ENCODE peak calls at places on chromosomes 16 and 17, in five cellular contexts. L is SK-N-SH, P is GM12891, J is GM12878, V is GM12892. D is an unnamed sample.

GRCh38 chr16:79347176-79347715 is 253.3 kb downstream of the MAF start:
- DNase-seq in J (no peak), L (no peak), V (no peak), P (no peak), D (peak; percentile 48)

GRCh38 chr16:727291-727977 is 528 bp downstream of the HAGHL start:
- DNase-seq in J (no peak), P (no peak), V (no peak), L (peak; percentile 64), D (no peak)

GRCh38 chr16:65070831-65071230 is 51.0 kb downstream of the CDH11 start:
- DNase-seq in V (no peak), L (peak; percentile 15), J (no peak), P (no peak), D (peak; percentile 27)

GRCh38 chr17:45246861-45247428 is 14.9 kb downstream of the SPATA32 start:
- DNase-seq in P (peak; percentile 73), L (peak; percentile 92), J (no peak), V (no peak), D (no peak)

GRCh38 chr17:30345527-30346075 is 11.7 kb upstream of the TMIGD1 start:
- DNase-seq in L (no peak), V (no peak), P (no peak), J (no peak), D (no peak)

GRCh38 chr16:351804-352520 is 561 bp downstream of the AXIN1 start:
- DNase-seq in P (no peak), J (no peak), V (no peak), L (no peak), D (no peak)

GRCh38 chr17:50633683-50634082 is 998 bp upstream of the ABCC3 start:
- DNase-seq in L (no peak), J (no peak), P (no peak), V (no peak), D (no peak)

GRCh38 chr17:65385726-65386125 is 175.7 kb downstream of the AXIN2 start:
- DNase-seq in L (no peak), J (no peak), V (no peak), P (no peak), D (no peak)

GRCh38 chr17:17084317-17084835 is 42.1 kb downstream of the MPRIP start:
- DNase-seq in V (no peak), J (no peak), P (no peak), L (no peak), D (no peak)

GRCh38 chr16:51994597-51994996 is 552.3 kb downstream of the TOX3 start:
- DNase-seq in J (no peak), V (no peak), P (no peak), L (no peak), D (no peak)
- TF ChIP-seq TAF1 in J (no peak), V (no peak), P (no peak), L (no peak), D (no peak)

GRCh38 chr17:35748979-35749378 is 4.1 kb downstream of the GAS2L2 start:
- DNase-seq in P (no peak), V (no peak), J (no peak), L (no peak), D (no peak)

GRCh38 chr17:35752945-35753764 is at the start of gene GAS2L2:
- DNase-seq in P (no peak), V (no peak), J (no peak), L (no peak), D (no peak)

GRCh38 chr17:35749560-35750412 is 3.3 kb downstream of the GAS2L2 start:
- DNase-seq in V (no peak), J (no peak), P (no peak), L (peak; percentile 68), D (no peak)

GRCh38 chr17:35750526-35751395 is 2.3 kb downstream of the GAS2L2 start:
- DNase-seq in V (no peak), J (no peak), P (no peak), L (peak; percentile 34), D (no peak)

GRCh38 chr17:35752471-35752870 is 568 bp downstream of the GAS2L2 start:
- DNase-seq in P (no peak), J (no peak), L (no peak), V (no peak), D (no peak)
- TF ChIP-seq TAF1 in P (no peak), J (no peak), L (no peak), V (no peak), D (no peak)

GRCh38 chr17:8650119-8650499 is 19.6 kb upstream of the MYH10 start:
- DNase-seq in J (no peak), L (no peak), V (no peak), P (no peak), D (no peak)

GRCh38 chr17:8649157-8650118 is 18.9 kb upstream of the MYH10 start:
- DNase-seq in P (no peak), V (no peak), L (no peak), J (no peak), D (no peak)

GRCh38 chr17:8644507-8644902 is 14.0 kb upstream of the MYH10 start:
- DNase-seq in P (no peak), J (no peak), L (no peak), V (no peak), D (no peak)

GRCh38 chr17:8643855-8644506 is 13.5 kb upstream of the MYH10 start:
- DNase-seq in P (no peak), J (no peak), L (no peak), V (no peak), D (no peak)

GRCh38 chr17:8647202-8647601 is 16.7 kb upstream of the MYH10 start:
- DNase-seq in P (no peak), V (no peak), J (no peak), L (no peak), D (no peak)
- TF ChIP-seq TAF1 in P (no peak), V (no peak), J (no peak), L (no peak), D (no peak)

GRCh38 chr17:13017623-13018462 is at the start of gene ELAC2:
- DNase-seq in P (peak; percentile 93), J (peak; percentile 88), V (peak; percentile 95), L (peak; percentile 97), D (peak; percentile 95)

GRCh38 chr17:13014801-13015200 is 3.0 kb downstream of the ELAC2 start:
- DNase-seq in V (no peak), P (no peak), J (no peak), L (no peak), D (no peak)

DNA sequence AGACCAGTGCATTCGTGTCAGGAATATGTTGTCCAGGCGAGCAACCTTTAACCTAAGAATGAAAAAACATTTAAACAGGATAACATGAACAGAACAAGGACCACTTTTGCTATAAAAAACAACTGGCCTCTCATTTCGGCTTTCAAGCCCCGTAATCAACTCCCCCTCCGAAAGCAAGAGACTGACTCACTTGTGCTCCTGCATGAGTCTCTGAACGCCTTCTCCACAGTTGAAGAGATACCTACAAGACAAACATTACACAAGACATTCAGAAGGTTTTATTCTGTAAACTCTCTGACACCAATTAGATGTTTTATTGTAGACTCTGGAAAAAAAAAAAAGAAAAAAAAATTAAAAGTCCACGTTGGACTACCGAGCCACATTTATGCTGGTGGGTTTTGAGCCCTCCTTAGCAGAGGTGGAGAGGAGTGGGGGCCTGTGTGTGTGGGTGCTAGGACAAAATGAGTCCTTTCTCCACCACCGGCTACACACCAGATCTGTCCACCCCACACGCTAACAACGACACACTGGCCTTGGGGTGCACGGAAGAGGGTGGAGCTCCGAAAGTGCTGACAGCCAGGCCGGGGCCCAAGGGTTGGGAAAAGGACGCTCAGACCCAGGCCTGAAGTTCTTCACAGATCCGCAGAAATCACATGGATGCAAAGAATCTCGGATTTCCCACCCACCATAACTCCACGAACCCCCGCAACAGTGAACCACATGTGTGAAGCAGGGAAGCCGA is 775 bp downstream of the ELAC2 start:
- DNase-seq in V (no peak), J (no peak), L (no peak), P (no peak), D (no peak)
- TF ChIP-seq TAF1 in V (no peak), J (no peak), L (no peak), P (no peak), D (no peak)

GRCh38 chr16:86979061-86979460 is 338.1 kb downstream of the C16orf95 start:
- DNase-seq in J (no peak), V (no peak), P (no peak), L (no peak), D (no peak)

GRCh38 chr16:86977076-86977676 is 340.0 kb downstream of the C16orf95 start:
- DNase-seq in J (no peak), P (no peak), V (no peak), L (no peak), D (no peak)

GRCh38 chr16:86979984-86980553 is 337.1 kb downstream of the C16orf95 start:
- DNase-seq in J (no peak), P (no peak), V (no peak), L (no peak), D (no peak)

GRCh38 chr16:86980644-86981043 is 336.5 kb downstream of the C16orf95 start:
- DNase-seq in P (no peak), L (no peak), J (no peak), V (no peak), D (no peak)

GRCh38 chr16:86978445-86979030 is 338.7 kb downstream of the C16orf95 start:
- DNase-seq in P (no peak), J (no peak), V (no peak), L (no peak), D (no peak)
- TF ChIP-seq TAF1 in P (no peak), J (no peak), V (no peak), L (no peak), D (no peak)

GRCh38 chr16:89004209-89004831 is 27.3 kb upstream of the CBFA2T3 start:
- DNase-seq in V (no peak), J (no peak), P (no peak), L (peak; percentile 86), D (no peak)
- TF ChIP-seq TAF1 in V (no peak), J (no peak), P (no peak), L (no peak), D (no peak)

DNA sequence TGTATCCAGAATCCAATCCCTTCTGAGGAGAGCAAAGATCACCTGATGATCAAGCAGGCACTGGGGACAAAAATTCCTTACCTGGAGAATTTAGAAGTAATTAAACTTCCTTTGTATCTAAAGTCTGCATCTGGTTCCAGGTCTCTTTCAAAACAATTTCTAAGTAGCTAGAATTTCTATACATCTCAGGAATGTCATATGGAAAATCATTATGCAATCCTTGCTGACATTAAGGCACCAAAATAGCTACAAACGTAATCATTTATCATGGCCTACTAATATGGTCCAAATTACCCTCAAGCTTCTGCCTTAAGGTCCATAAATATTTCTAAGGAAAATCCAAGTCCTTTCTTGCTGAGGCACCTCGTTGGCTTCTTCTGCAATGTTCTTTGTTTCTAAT is 32.9 kb upstream of the YPEL2 start:
- DNase-seq in V (no peak), P (no peak), J (no peak), L (no peak), D (no peak)
- TF ChIP-seq TAF1 in V (no peak), P (no peak), J (no peak), L (no peak), D (no peak)

GRCh38 chr16:53152321-53152720 is 97.5 kb downstream of the CHD9 start:
- DNase-seq in L (no peak), J (no peak), V (no peak), P (no peak), D (no peak)
- TF ChIP-seq TAF1 in L (no peak), J (no peak), V (no peak), P (no peak), D (no peak)

GRCh38 chr17:42203354-42203753 is 9.1 kb upstream of the GHDC start:
- DNase-seq in L (no peak), V (no peak), P (no peak), J (no peak), D (no peak)
- TF ChIP-seq TAF1 in L (no peak), V (no peak), P (no peak), J (no peak), D (no peak)

GRCh38 chr17:48646183-48647102 is 20.3 kb upstream of the HOXB9 start:
- DNase-seq in J (no peak), P (no peak), V (peak; percentile 64), L (peak; percentile 23), D (peak; percentile 75)
- TF ChIP-seq TAF1 in J (no peak), P (no peak), V (no peak), L (no peak), D (no peak)